ENCODE peak calls at places on chromosomes 5 and 9, in six cellular contexts. One of them, this sample, is unnamed.

GRCh38 chr5:114360816-114361723 is 800 bp upstream of the KCNN2 start:
- DNase-seq in activated naive CD8-positive, alpha-beta T cell treated with anti-CD3 and anti-CD28 coated beads for 36 hours: peak
- DNase-seq in GM03348: peak
- DNase-seq in activated CD8-positive, alpha-beta memory T cell treated with anti-CD3 and anti-CD28 coated beads for 48 hours: no peak
- DNase-seq in GF-D8: no peak
- DNase-seq in hepatocyte: peak
- DNase-seq in this sample: peak

GRCh38 chr9:36137392-36138004 is 965 bp downstream of the GLIPR2 start:
- DNase-seq in activated CD8-positive, alpha-beta memory T cell treated with anti-CD3 and anti-CD28 coated beads for 48 hours: no peak
- DNase-seq in GF-D8: no peak
- DNase-seq in activated naive CD8-positive, alpha-beta T cell treated with anti-CD3 and anti-CD28 coated beads for 36 hours: no peak
- DNase-seq in GM03348: peak
- DNase-seq in hepatocyte: no peak
- DNase-seq in this sample: peak

GRCh38 chr5:134247411-134247810 is 21.5 kb upstream of the PPP2CA start:
- DNase-seq in GF-D8: no peak
- DNase-seq in activated CD8-positive, alpha-beta memory T cell treated with anti-CD3 and anti-CD28 coated beads for 48 hours: no peak
- DNase-seq in hepatocyte: peak
- DNase-seq in activated naive CD8-positive, alpha-beta T cell treated with anti-CD3 and anti-CD28 coated beads for 36 hours: no peak
- DNase-seq in GM03348: peak
- DNase-seq in this sample: no peak

GRCh38 chr9:97502222-97502983 is 937 bp downstream of the TMOD1 start:
- DNase-seq in hepatocyte: peak
- DNase-seq in activated naive CD8-positive, alpha-beta T cell treated with anti-CD3 and anti-CD28 coated beads for 36 hours: peak
- DNase-seq in GM03348: no peak
- DNase-seq in activated CD8-positive, alpha-beta memory T cell treated with anti-CD3 and anti-CD28 coated beads for 48 hours: no peak
- DNase-seq in GF-D8: no peak
- DNase-seq in this sample: no peak

GRCh38 chr5:157266286-157267007 is 524 bp downstream of the CYFIP2 start:
- DNase-seq in activated naive CD8-positive, alpha-beta T cell treated with anti-CD3 and anti-CD28 coated beads for 36 hours: peak
- DNase-seq in GF-D8: no peak
- DNase-seq in hepatocyte: peak
- DNase-seq in GM03348: no peak
- DNase-seq in activated CD8-positive, alpha-beta memory T cell treated with anti-CD3 and anti-CD28 coated beads for 48 hours: no peak
- DNase-seq in this sample: no peak

GRCh38 chr9:8382777-8383527 is 583.4 kb upstream of the DMAC1 start:
- DNase-seq in hepatocyte: no peak
- DNase-seq in GM03348: no peak
- DNase-seq in activated CD8-positive, alpha-beta memory T cell treated with anti-CD3 and anti-CD28 coated beads for 48 hours: no peak
- DNase-seq in activated naive CD8-positive, alpha-beta T cell treated with anti-CD3 and anti-CD28 coated beads for 36 hours: no peak
- DNase-seq in GF-D8: no peak
- DNase-seq in this sample: no peak

GRCh38 chr9:126144617-126145456 is 181.8 kb upstream of the MVB12B start:
- DNase-seq in activated naive CD8-positive, alpha-beta T cell treated with anti-CD3 and anti-CD28 coated beads for 36 hours: no peak
- DNase-seq in activated CD8-positive, alpha-beta memory T cell treated with anti-CD3 and anti-CD28 coated beads for 48 hours: no peak
- DNase-seq in GF-D8: no peak
- DNase-seq in GM03348: peak
- DNase-seq in hepatocyte: no peak
- DNase-seq in this sample: no peak

GRCh38 chr9:12817702-12818101 is 42.9 kb downstream of the LURAP1L start:
- DNase-seq in GF-D8: no peak
- DNase-seq in GM03348: no peak
- DNase-seq in activated CD8-positive, alpha-beta memory T cell treated with anti-CD3 and anti-CD28 coated beads for 48 hours: no peak
- DNase-seq in activated naive CD8-positive, alpha-beta T cell treated with anti-CD3 and anti-CD28 coated beads for 36 hours: no peak
- DNase-seq in hepatocyte: peak
- DNase-seq in this sample: no peak

GRCh38 chr5:173848986-173849596 is 39.1 kb upstream of the CPEB4 start:
- DNase-seq in GF-D8: no peak
- DNase-seq in activated naive CD8-positive, alpha-beta T cell treated with anti-CD3 and anti-CD28 coated beads for 36 hours: no peak
- DNase-seq in GM03348: no peak
- DNase-seq in hepatocyte: no peak
- DNase-seq in activated CD8-positive, alpha-beta memory T cell treated with anti-CD3 and anti-CD28 coated beads for 48 hours: no peak
- DNase-seq in this sample: no peak

GRCh38 chr9:15785584-15785983 is 232.7 kb downstream of the CCDC171 start:
- DNase-seq in GF-D8: no peak
- DNase-seq in activated naive CD8-positive, alpha-beta T cell treated with anti-CD3 and anti-CD28 coated beads for 36 hours: no peak
- DNase-seq in GM03348: no peak
- DNase-seq in activated CD8-positive, alpha-beta memory T cell treated with anti-CD3 and anti-CD28 coated beads for 48 hours: no peak
- DNase-seq in hepatocyte: no peak
- DNase-seq in this sample: no peak

This sample was measured in occipital lobe.